ENCODE peak calls at places on chromosomes 7 and 10, in four cellular contexts. N, F, I and D are unnamed samples.

GRCh38 chr7:69717221-69717620 is 118.9 kb downstream of the AUTS2 start:
- DNase-seq in N (no peak), F (no peak), I (no peak), D (no peak)

GRCh38 chr10:104348601-104349000 is 5.0 kb upstream of the CFAP58 start:
- DNase-seq in N (no peak), F (peak), I (no peak), D (no peak)

GRCh38 chr10:19952611-19953010 is 136.4 kb downstream of the PLXDC2 start:
- DNase-seq in N (no peak), F (no peak), I (no peak), D (no peak)

GRCh38 chr10:111475720-111476119 is 398.9 kb downstream of the ADRA2A start:
- DNase-seq in N (no peak), F (no peak), I (no peak), D (no peak)

GRCh38 chr10:7505196-7505595 is 94.4 kb upstream of the SFMBT2 start:
- DNase-seq in N (no peak), F (no peak), I (no peak), D (no peak)

GRCh38 chr7:50631639-50632038 is 66.4 kb upstream of the DDC start:
- DNase-seq in N (no peak), F (no peak), I (no peak), D (no peak)

GRCh38 chr7:949021-949934 is 5.2 kb downstream of the ADAP1 start:
- DNase-seq in N (no peak), F (no peak), I (no peak), D (no peak)

GRCh38 chr7:31933481-31933880 is 136.7 kb downstream of the PDE1C start:
- DNase-seq in N (no peak), F (no peak), I (no peak), D (no peak)

GRCh38 chr10:93435061-93435491 is 47.1 kb downstream of the MYOF start:
- DNase-seq in N (no peak), F (no peak), I (no peak), D (no peak)

GRCh38 chr10:44973323-44974081 is 5.1 kb downstream of the DEPP1 start:
- DNase-seq in N (peak), F (no peak), I (no peak), D (no peak)

GRCh38 chr10:70588852-70589570 is 13.5 kb downstream of the PRF1 start:
- DNase-seq in N (no peak), F (no peak), I (no peak), D (no peak)

GRCh38 chr7:17408245-17408903 is 109.9 kb downstream of the AHR start:
- DNase-seq in N (no peak), F (peak), I (no peak), D (no peak)

GRCh38 chr7:24870766-24871165 is 109.2 kb downstream of the OSBPL3 start:
- DNase-seq in N (no peak), F (no peak), I (no peak), D (no peak)

GRCh38 chr7:156777364-156778069 is 115.5 kb downstream of the LMBR1 start:
- DNase-seq in N (no peak), F (no peak), I (no peak), D (no peak)

GRCh38 chr10:42950606-42951485 is 126.0 kb upstream of the RET start:
- DNase-seq in N (no peak), F (no peak), I (no peak), D (no peak)

GRCh38 chr7:114502454-114503254 is 88.0 kb downstream of the FOXP2 start:
- DNase-seq in N (no peak), F (no peak), I (no peak), D (no peak)

GRCh38 chr10:48459270-48460147 is 145.4 kb downstream of the ARHGAP22 start:
- DNase-seq in N (no peak), F (no peak), I (no peak), D (no peak)

GRCh38 chr7:76185187-76185915 is 16.3 kb upstream of the SRRM3 start:
- DNase-seq in N (no peak), F (no peak), I (no peak), D (no peak)

GRCh38 chr10:18376650-18377049 is 236.4 kb downstream of the CACNB2 start:
- DNase-seq in N (no peak), F (no peak), I (no peak), D (no peak)

GRCh38 chr7:44081266-44081748 is 1.0 kb downstream of the POLM start:
- DNase-seq in N (no peak), F (no peak), I (no peak), D (no peak)

GRCh38 chr7:129853661-129854268 is 99.0 kb downstream of the UBE2H start:
- DNase-seq in N (no peak), F (no peak), I (no peak), D (no peak)

GRCh38 chr10:98074315-98074911 is 44.0 kb upstream of the CRTAC1 start:
- DNase-seq in N (no peak), F (no peak), I (no peak), D (no peak)

GRCh38 chr10:99682752-99683151 is 23.4 kb downstream of the ENTPD7 start:
- DNase-seq in N (no peak), F (peak), I (no peak), D (no peak)

GRCh38 chr7:99394188-99394502 is 14.3 kb downstream of the PDAP1 start:
- DNase-seq in N (no peak), F (no peak), I (no peak), D (no peak)